ENCODE peak calls at places on chromosomes 4 and X, in seven cellular contexts. One of them, this sample, is unnamed.

GRCh38 chr4:144894525-144894924 is 203.5 kb downstream of the ANAPC10 start:
- DNase-seq in endodermal cell: no peak
- DNase-seq in PC-9: peak; percentile 2
- DNase-seq in lower lobe of right lung: peak; percentile 49
- DNase-seq in MM.1S: no peak
- DNase-seq in transverse colon: peak; percentile 10
- DNase-seq in GM12878: no peak
- DNase-seq in this sample: peak; percentile 19

GRCh38 chrX:154321152-154321551 is 25.6 kb downstream of the TKTL1 start:
- DNase-seq in transverse colon: no peak
- DNase-seq in MM.1S: peak; percentile 37
- DNase-seq in endodermal cell: no peak
- DNase-seq in GM12878: no peak
- DNase-seq in PC-9: no peak
- DNase-seq in lower lobe of right lung: no peak
- DNase-seq in this sample: no peak

GRCh38 chr4:80093563-80093962 is 20.5 kb upstream of the ANTXR2 start:
- DNase-seq in lower lobe of right lung: no peak
- DNase-seq in MM.1S: no peak
- DNase-seq in transverse colon: no peak
- DNase-seq in GM12878: no peak
- DNase-seq in PC-9: no peak
- DNase-seq in endodermal cell: no peak
- DNase-seq in this sample: no peak

GRCh38 chrX:12887767-12888166 is 18.7 kb upstream of the TLR8 start:
- DNase-seq in endodermal cell: no peak
- DNase-seq in transverse colon: no peak
- DNase-seq in lower lobe of right lung: no peak
- DNase-seq in MM.1S: peak; percentile 67
- DNase-seq in PC-9: no peak
- DNase-seq in GM12878: no peak
- DNase-seq in this sample: no peak

GRCh38 chrX:27915617-27916016 is 65.6 kb downstream of the DCAF8L1 start:
- DNase-seq in transverse colon: no peak
- DNase-seq in endodermal cell: no peak
- DNase-seq in GM12878: peak; percentile 20
- DNase-seq in lower lobe of right lung: no peak
- DNase-seq in PC-9: no peak
- DNase-seq in MM.1S: no peak
- DNase-seq in this sample: no peak

GRCh38 chr4:165384608-165385007 is 5.8 kb downstream of the CPE start:
- DNase-seq in GM12878: no peak
- DNase-seq in lower lobe of right lung: no peak
- DNase-seq in PC-9: no peak
- DNase-seq in transverse colon: no peak
- DNase-seq in endodermal cell: no peak
- DNase-seq in MM.1S: no peak
- DNase-seq in this sample: no peak

GRCh38 chrX:107940095-107940494 is 42.1 kb downstream of the TEX13B start:
- DNase-seq in lower lobe of right lung: no peak
- DNase-seq in GM12878: no peak
- DNase-seq in MM.1S: no peak
- DNase-seq in transverse colon: no peak
- DNase-seq in PC-9: no peak
- DNase-seq in endodermal cell: no peak
- DNase-seq in this sample: no peak

GRCh38 chr4:52641853-52642563 is 17.1 kb downstream of the USP46 start:
- DNase-seq in endodermal cell: no peak
- DNase-seq in lower lobe of right lung: no peak
- DNase-seq in GM12878: peak; percentile 67
- DNase-seq in transverse colon: no peak
- DNase-seq in PC-9: no peak
- DNase-seq in MM.1S: no peak
- DNase-seq in this sample: no peak

GRCh38 chr4:57193164-57193810 is 83.1 kb upstream of the IGFBP7 start:
- DNase-seq in PC-9: no peak
- DNase-seq in GM12878: no peak
- DNase-seq in endodermal cell: no peak
- DNase-seq in MM.1S: no peak
- DNase-seq in lower lobe of right lung: no peak
- DNase-seq in transverse colon: no peak
- DNase-seq in this sample: no peak

GRCh38 chrX:150664290-150664689 is 28.9 kb upstream of the MTMR1 start:
- DNase-seq in endodermal cell: no peak
- DNase-seq in GM12878: no peak
- DNase-seq in transverse colon: no peak
- DNase-seq in PC-9: peak; percentile 29
- DNase-seq in lower lobe of right lung: peak; percentile 58
- DNase-seq in MM.1S: no peak
- DNase-seq in this sample: peak; percentile 86

GRCh38 chr4:16029329-16029728 is 54.5 kb downstream of the PROM1 start:
- DNase-seq in MM.1S: no peak
- DNase-seq in PC-9: no peak
- DNase-seq in transverse colon: no peak
- DNase-seq in lower lobe of right lung: no peak
- DNase-seq in endodermal cell: no peak
- DNase-seq in GM12878: no peak
- DNase-seq in this sample: no peak

GRCh38 chr4:94721310-94721709 is 36.4 kb upstream of the BMPR1B start:
- DNase-seq in MM.1S: no peak
- DNase-seq in GM12878: no peak
- DNase-seq in lower lobe of right lung: no peak
- DNase-seq in PC-9: no peak
- DNase-seq in endodermal cell: no peak
- DNase-seq in transverse colon: no peak
- DNase-seq in this sample: no peak

GRCh38 chrX:149074429-149074828 is 430.7 kb downstream of the IDS start:
- DNase-seq in MM.1S: peak; percentile 77
- DNase-seq in lower lobe of right lung: no peak
- DNase-seq in endodermal cell: no peak
- DNase-seq in GM12878: peak; percentile 7
- DNase-seq in transverse colon: no peak
- DNase-seq in PC-9: no peak
- DNase-seq in this sample: peak; percentile 17

GRCh38 chr4:184408021-184408710 is 66.2 kb downstream of the IRF2 start:
- DNase-seq in transverse colon: no peak
- DNase-seq in GM12878: no peak
- DNase-seq in endodermal cell: no peak
- DNase-seq in lower lobe of right lung: no peak
- DNase-seq in MM.1S: no peak
- DNase-seq in PC-9: no peak
- DNase-seq in this sample: no peak

GRCh38 chr4:170400346-170400745 is 310.6 kb upstream of the AADAT start:
- DNase-seq in transverse colon: no peak
- DNase-seq in PC-9: no peak
- DNase-seq in endodermal cell: peak; percentile 48
- DNase-seq in lower lobe of right lung: no peak
- DNase-seq in MM.1S: no peak
- DNase-seq in GM12878: no peak
- DNase-seq in this sample: no peak

GRCh38 chr4:84497220-84497834 is 1.8 kb downstream of the NKX6-1 start:
- DNase-seq in GM12878: no peak
- DNase-seq in MM.1S: no peak
- DNase-seq in PC-9: no peak
- DNase-seq in transverse colon: no peak
- DNase-seq in lower lobe of right lung: no peak
- DNase-seq in endodermal cell: no peak
- DNase-seq in this sample: no peak

GRCh38 chrX:96770315-96770714 is 85.7 kb downstream of the DIAPH2 start:
- DNase-seq in lower lobe of right lung: no peak
- DNase-seq in endodermal cell: no peak
- DNase-seq in MM.1S: peak; percentile 11
- DNase-seq in PC-9: no peak
- DNase-seq in GM12878: no peak
- DNase-seq in transverse colon: no peak
- DNase-seq in this sample: no peak

GRCh38 chrX:130080791-130081367 is 29.4 kb downstream of the ELF4 start:
- DNase-seq in lower lobe of right lung: no peak
- DNase-seq in GM12878: no peak
- DNase-seq in MM.1S: no peak
- DNase-seq in transverse colon: no peak
- DNase-seq in PC-9: no peak
- DNase-seq in endodermal cell: no peak
- DNase-seq in this sample: no peak

GRCh38 chrX:11406109-11406755 is 113.0 kb downstream of the AMELX start:
- DNase-seq in MM.1S: no peak
- DNase-seq in PC-9: no peak
- DNase-seq in lower lobe of right lung: no peak
- DNase-seq in endodermal cell: no peak
- DNase-seq in GM12878: no peak
- DNase-seq in transverse colon: no peak
- DNase-seq in this sample: no peak

GRCh38 chr4:83917572-83917971 is 381.7 kb downstream of the GPAT3 start:
- DNase-seq in lower lobe of right lung: no peak
- DNase-seq in transverse colon: no peak
- DNase-seq in MM.1S: no peak
- DNase-seq in GM12878: no peak
- DNase-seq in endodermal cell: no peak
- DNase-seq in PC-9: no peak
- DNase-seq in this sample: no peak

GRCh38 chr4:75940692-75941253 is at the start of gene NAAA:
- DNase-seq in GM12878: no peak
- DNase-seq in endodermal cell: peak; percentile 91
- DNase-seq in lower lobe of right lung: peak; percentile 79
- DNase-seq in PC-9: peak; percentile 62
- DNase-seq in MM.1S: peak; percentile 85
- DNase-seq in transverse colon: peak; percentile 93
- DNase-seq in this sample: peak; percentile 81

GRCh38 chrX:107454302-107454701 is 4.8 kb downstream of the FRMPD3 start:
- DNase-seq in MM.1S: no peak
- DNase-seq in lower lobe of right lung: no peak
- DNase-seq in PC-9: peak; percentile 57
- DNase-seq in endodermal cell: peak; percentile 56
- DNase-seq in GM12878: no peak
- DNase-seq in transverse colon: no peak
- DNase-seq in this sample: no peak

GRCh38 chr4:88730811-88731210 is 33.2 kb upstream of the NAP1L5 start:
- DNase-seq in PC-9: no peak
- DNase-seq in lower lobe of right lung: no peak
- DNase-seq in GM12878: no peak
- DNase-seq in endodermal cell: no peak
- DNase-seq in transverse colon: no peak
- DNase-seq in MM.1S: no peak
- DNase-seq in this sample: no peak

GRCh38 chr4:87497586-87497985 is 31.6 kb downstream of the SPARCL1 start:
- DNase-seq in PC-9: no peak
- DNase-seq in GM12878: no peak
- DNase-seq in transverse colon: no peak
- DNase-seq in MM.1S: no peak
- DNase-seq in lower lobe of right lung: no peak
- DNase-seq in endodermal cell: no peak
- DNase-seq in this sample: no peak
- H3K27ac ChIP-seq in PC-9: no peak overlapping the region
- H3K27ac ChIP-seq in GM12878: no peak overlapping the region
- H3K27ac ChIP-seq in transverse colon: peak overlapping the region; percentile 63
- H3K27ac ChIP-seq in MM.1S: no peak overlapping the region
- H3K27ac ChIP-seq in lower lobe of right lung: peak overlapping the region; percentile 50
- H3K27ac ChIP-seq in endodermal cell: no peak overlapping the region
- H3K27ac ChIP-seq in this sample: no peak overlapping the region

GRCh38 chr4:175657571-175657970 is 154.5 kb downstream of the GPM6A start:
- DNase-seq in lower lobe of right lung: no peak
- DNase-seq in transverse colon: no peak
- DNase-seq in PC-9: no peak
- DNase-seq in MM.1S: no peak
- DNase-seq in GM12878: no peak
- DNase-seq in endodermal cell: no peak
- DNase-seq in this sample: no peak
- TF ChIP-seq CTCF in lower lobe of right lung: no peak
- TF ChIP-seq CTCF in transverse colon: no peak
- TF ChIP-seq CTCF in PC-9: no peak
- TF ChIP-seq CTCF in MM.1S: no peak
- TF ChIP-seq CTCF in GM12878: no peak
- TF ChIP-seq CTCF in endodermal cell: peak; percentile 17
- TF ChIP-seq CTCF in this sample: no peak

GRCh38 chrX:9923357-9923756 is 43.8 kb upstream of the CLDN34 start:
- DNase-seq in lower lobe of right lung: no peak
- DNase-seq in MM.1S: no peak
- DNase-seq in PC-9: no peak
- DNase-seq in GM12878: no peak
- DNase-seq in transverse colon: no peak
- DNase-seq in endodermal cell: no peak
- DNase-seq in this sample: no peak

GRCh38 chrX:9921407-9921806 is 45.8 kb upstream of the CLDN34 start:
- DNase-seq in MM.1S: no peak
- DNase-seq in PC-9: no peak
- DNase-seq in endodermal cell: no peak
- DNase-seq in transverse colon: no peak
- DNase-seq in GM12878: no peak
- DNase-seq in lower lobe of right lung: no peak
- DNase-seq in this sample: no peak

GRCh38 chrX:9927638-9928037 is 39.5 kb upstream of the CLDN34 start:
- DNase-seq in GM12878: no peak
- DNase-seq in lower lobe of right lung: no peak
- DNase-seq in transverse colon: no peak
- DNase-seq in PC-9: no peak
- DNase-seq in MM.1S: no peak
- DNase-seq in endodermal cell: peak; percentile 56
- DNase-seq in this sample: no peak

GRCh38 chrX:9928083-9928482 is 39.1 kb upstream of the CLDN34 start:
- DNase-seq in GM12878: no peak
- DNase-seq in lower lobe of right lung: no peak
- DNase-seq in endodermal cell: peak; percentile 83
- DNase-seq in MM.1S: no peak
- DNase-seq in PC-9: no peak
- DNase-seq in transverse colon: no peak
- DNase-seq in this sample: no peak

DNA sequence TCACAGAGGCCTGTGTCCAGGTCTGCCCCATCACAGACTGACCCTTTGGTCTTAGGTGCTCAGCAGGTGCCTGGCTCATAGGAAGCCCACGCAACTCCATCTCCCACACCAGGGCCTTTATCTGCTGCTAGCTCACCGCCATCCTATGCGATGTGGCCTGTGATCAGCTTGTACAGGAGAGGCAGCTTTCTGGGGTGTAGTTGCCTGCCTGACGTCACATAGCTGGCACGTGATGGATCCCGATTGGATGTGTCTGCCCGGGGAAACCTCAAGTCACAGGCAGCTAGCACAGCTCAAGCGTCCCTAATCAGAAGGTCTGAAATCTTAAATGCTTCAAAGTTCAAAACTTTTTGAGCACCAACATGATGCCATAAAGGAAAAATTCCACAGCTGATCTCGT is 41.2 kb upstream of the CLDN34 start:
- DNase-seq in GM12878: no peak
- DNase-seq in endodermal cell: no peak
- DNase-seq in lower lobe of right lung: no peak
- DNase-seq in transverse colon: no peak
- DNase-seq in PC-9: no peak
- DNase-seq in MM.1S: no peak
- DNase-seq in this sample: no peak
- H3K4me3 ChIP-seq in GM12878: no peak overlapping the region
- H3K4me3 ChIP-seq in endodermal cell: no peak overlapping the region
- H3K4me3 ChIP-seq in lower lobe of right lung: no peak overlapping the region
- H3K4me3 ChIP-seq in transverse colon: no peak overlapping the region
- H3K4me3 ChIP-seq in PC-9: no peak overlapping the region
- H3K4me3 ChIP-seq in MM.1S: no peak overlapping the region
- H3K4me3 ChIP-seq in this sample: no peak overlapping the region

DNA sequence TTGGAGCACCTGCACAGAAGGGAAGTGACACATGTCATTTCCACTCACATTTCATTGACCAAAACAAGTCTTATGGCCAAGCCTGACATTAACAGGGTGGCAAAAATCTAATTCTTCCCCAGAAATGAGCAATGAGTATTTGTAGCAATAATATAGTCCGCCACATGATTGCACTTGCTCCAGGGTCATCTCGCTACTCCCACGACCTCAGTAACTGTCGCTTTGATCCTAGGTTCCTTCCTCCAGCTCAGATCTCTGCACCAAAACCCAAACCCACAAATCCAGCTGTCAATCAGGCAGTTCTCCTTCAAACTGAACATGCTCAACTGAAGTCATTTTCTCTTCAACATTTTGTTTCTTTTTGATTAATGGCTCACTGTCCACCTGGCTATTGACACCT is 25.2 kb upstream of the PTTG2 start:
- DNase-seq in GM12878: no peak
- DNase-seq in PC-9: no peak
- DNase-seq in MM.1S: no peak
- DNase-seq in lower lobe of right lung: no peak
- DNase-seq in endodermal cell: no peak
- DNase-seq in transverse colon: no peak
- DNase-seq in this sample: no peak
- H3K27ac ChIP-seq in GM12878: no peak overlapping the region
- H3K27ac ChIP-seq in PC-9: no peak overlapping the region
- H3K27ac ChIP-seq in MM.1S: no peak overlapping the region
- H3K27ac ChIP-seq in lower lobe of right lung: no peak overlapping the region
- H3K27ac ChIP-seq in endodermal cell: no peak overlapping the region
- H3K27ac ChIP-seq in transverse colon: no peak overlapping the region
- H3K27ac ChIP-seq in this sample: no peak overlapping the region

This sample was measured in adrenal gland.